ENCODE peak calls at places on chromosomes 6 and 20, in seven cellular contexts. One of them, this sample, is unnamed.
A peak's percentile ranks its signal among the peaks of the same experiment; 100 is the strongest.

GRCh38 chr20:38617011-38617829 is 15.6 kb downstream of the ARHGAP40 start:
- DNase-seq in effector memory CD8-positive, alpha-beta T cell: no peak
- DNase-seq in activated CD4-positive, CD25-positive, alpha-beta regulatory T cell: no peak
- DNase-seq in stimulated activated CD4-positive, alpha-beta T cell treated with anti-CD3 and anti-CD28 coated beads, Interleukin-1b, Interleukin-23, amount 100 ng/mL, for 24 hours: no peak
- DNase-seq in activated T-cell treated with anti-CD3 and anti-CD28 coated beads for 4 hours: no peak
- DNase-seq in heart left ventricle: no peak
- DNase-seq in HFFc6: peak; percentile 73
- DNase-seq in this sample: no peak

GRCh38 chr6:71333700-71334099 is 45.1 kb downstream of the OGFRL1 start:
- DNase-seq in stimulated activated CD4-positive, alpha-beta T cell treated with anti-CD3 and anti-CD28 coated beads, Interleukin-1b, Interleukin-23, amount 100 ng/mL, for 24 hours: no peak
- DNase-seq in HFFc6: peak; percentile 80
- DNase-seq in activated T-cell treated with anti-CD3 and anti-CD28 coated beads for 4 hours: no peak
- DNase-seq in heart left ventricle: no peak
- DNase-seq in effector memory CD8-positive, alpha-beta T cell: no peak
- DNase-seq in activated CD4-positive, CD25-positive, alpha-beta regulatory T cell: no peak
- DNase-seq in this sample: no peak

GRCh38 chr20:63009044-63009961 is 2.5 kb upstream of the BHLHE23 start:
- DNase-seq in stimulated activated CD4-positive, alpha-beta T cell treated with anti-CD3 and anti-CD28 coated beads, Interleukin-1b, Interleukin-23, amount 100 ng/mL, for 24 hours: peak; percentile 53
- DNase-seq in activated CD4-positive, CD25-positive, alpha-beta regulatory T cell: peak; percentile 73
- DNase-seq in effector memory CD8-positive, alpha-beta T cell: peak; percentile 80
- DNase-seq in heart left ventricle: peak; percentile 63
- DNase-seq in activated T-cell treated with anti-CD3 and anti-CD28 coated beads for 4 hours: peak; percentile 81
- DNase-seq in HFFc6: peak; percentile 39
- DNase-seq in this sample: peak; percentile 80

GRCh38 chr20:58339741-58340140 is 30.2 kb downstream of the RAB22A start:
- DNase-seq in HFFc6: no peak
- DNase-seq in heart left ventricle: no peak
- DNase-seq in stimulated activated CD4-positive, alpha-beta T cell treated with anti-CD3 and anti-CD28 coated beads, Interleukin-1b, Interleukin-23, amount 100 ng/mL, for 24 hours: no peak
- DNase-seq in effector memory CD8-positive, alpha-beta T cell: no peak
- DNase-seq in activated CD4-positive, CD25-positive, alpha-beta regulatory T cell: no peak
- DNase-seq in activated T-cell treated with anti-CD3 and anti-CD28 coated beads for 4 hours: no peak
- DNase-seq in this sample: no peak

GRCh38 chr6:139135578-139136545 is 982 bp downstream of the HECA start:
- DNase-seq in effector memory CD8-positive, alpha-beta T cell: peak; percentile 57
- DNase-seq in HFFc6: no peak
- DNase-seq in activated CD4-positive, CD25-positive, alpha-beta regulatory T cell: peak; percentile 43
- DNase-seq in activated T-cell treated with anti-CD3 and anti-CD28 coated beads for 4 hours: no peak
- DNase-seq in stimulated activated CD4-positive, alpha-beta T cell treated with anti-CD3 and anti-CD28 coated beads, Interleukin-1b, Interleukin-23, amount 100 ng/mL, for 24 hours: no peak
- DNase-seq in heart left ventricle: peak; percentile 84
- DNase-seq in this sample: peak; percentile 57

GRCh38 chr6:160249687-160250086 is 8.9 kb downstream of the SLC22A2 start:
- DNase-seq in stimulated activated CD4-positive, alpha-beta T cell treated with anti-CD3 and anti-CD28 coated beads, Interleukin-1b, Interleukin-23, amount 100 ng/mL, for 24 hours: no peak
- DNase-seq in activated CD4-positive, CD25-positive, alpha-beta regulatory T cell: no peak
- DNase-seq in heart left ventricle: no peak
- DNase-seq in activated T-cell treated with anti-CD3 and anti-CD28 coated beads for 4 hours: no peak
- DNase-seq in effector memory CD8-positive, alpha-beta T cell: no peak
- DNase-seq in HFFc6: no peak
- DNase-seq in this sample: no peak

GRCh38 chr6:112150363-112150762 is 63.0 kb downstream of the FAM229B start:
- DNase-seq in activated T-cell treated with anti-CD3 and anti-CD28 coated beads for 4 hours: no peak
- DNase-seq in heart left ventricle: peak; percentile 40
- DNase-seq in HFFc6: peak; percentile 30
- DNase-seq in activated CD4-positive, CD25-positive, alpha-beta regulatory T cell: no peak
- DNase-seq in stimulated activated CD4-positive, alpha-beta T cell treated with anti-CD3 and anti-CD28 coated beads, Interleukin-1b, Interleukin-23, amount 100 ng/mL, for 24 hours: no peak
- DNase-seq in effector memory CD8-positive, alpha-beta T cell: no peak
- DNase-seq in this sample: no peak

GRCh38 chr6:169792306-169793015 is 41.0 kb downstream of the ERMARD start:
- DNase-seq in effector memory CD8-positive, alpha-beta T cell: no peak
- DNase-seq in stimulated activated CD4-positive, alpha-beta T cell treated with anti-CD3 and anti-CD28 coated beads, Interleukin-1b, Interleukin-23, amount 100 ng/mL, for 24 hours: no peak
- DNase-seq in heart left ventricle: no peak
- DNase-seq in HFFc6: no peak
- DNase-seq in activated CD4-positive, CD25-positive, alpha-beta regulatory T cell: no peak
- DNase-seq in activated T-cell treated with anti-CD3 and anti-CD28 coated beads for 4 hours: no peak
- DNase-seq in this sample: peak; percentile 31

GRCh38 chr20:63771046-63771707 is 31.6 kb downstream of the SLC2A4RG start:
- DNase-seq in effector memory CD8-positive, alpha-beta T cell: no peak
- DNase-seq in stimulated activated CD4-positive, alpha-beta T cell treated with anti-CD3 and anti-CD28 coated beads, Interleukin-1b, Interleukin-23, amount 100 ng/mL, for 24 hours: no peak
- DNase-seq in heart left ventricle: no peak
- DNase-seq in activated T-cell treated with anti-CD3 and anti-CD28 coated beads for 4 hours: no peak
- DNase-seq in HFFc6: no peak
- DNase-seq in activated CD4-positive, CD25-positive, alpha-beta regulatory T cell: no peak
- DNase-seq in this sample: no peak

GRCh38 chr6:31401403-31401802 is 2.0 kb upstream of the MICA start:
- DNase-seq in activated T-cell treated with anti-CD3 and anti-CD28 coated beads for 4 hours: no peak
- DNase-seq in stimulated activated CD4-positive, alpha-beta T cell treated with anti-CD3 and anti-CD28 coated beads, Interleukin-1b, Interleukin-23, amount 100 ng/mL, for 24 hours: no peak
- DNase-seq in HFFc6: peak; percentile 89
- DNase-seq in effector memory CD8-positive, alpha-beta T cell: no peak
- DNase-seq in heart left ventricle: peak; percentile 65
- DNase-seq in activated CD4-positive, CD25-positive, alpha-beta regulatory T cell: no peak
- DNase-seq in this sample: peak; percentile 83

GRCh38 chr6:164151762-164152161 is 737.2 kb downstream of the QKI start:
- DNase-seq in stimulated activated CD4-positive, alpha-beta T cell treated with anti-CD3 and anti-CD28 coated beads, Interleukin-1b, Interleukin-23, amount 100 ng/mL, for 24 hours: no peak
- DNase-seq in HFFc6: no peak
- DNase-seq in activated T-cell treated with anti-CD3 and anti-CD28 coated beads for 4 hours: no peak
- DNase-seq in activated CD4-positive, CD25-positive, alpha-beta regulatory T cell: no peak
- DNase-seq in heart left ventricle: no peak
- DNase-seq in effector memory CD8-positive, alpha-beta T cell: no peak
- DNase-seq in this sample: no peak

GRCh38 chr6:156880913-156881312 is 103.7 kb downstream of the ARID1B start:
- DNase-seq in stimulated activated CD4-positive, alpha-beta T cell treated with anti-CD3 and anti-CD28 coated beads, Interleukin-1b, Interleukin-23, amount 100 ng/mL, for 24 hours: no peak
- DNase-seq in heart left ventricle: no peak
- DNase-seq in HFFc6: no peak
- DNase-seq in effector memory CD8-positive, alpha-beta T cell: no peak
- DNase-seq in activated CD4-positive, CD25-positive, alpha-beta regulatory T cell: no peak
- DNase-seq in activated T-cell treated with anti-CD3 and anti-CD28 coated beads for 4 hours: no peak
- DNase-seq in this sample: no peak

GRCh38 chr20:24109537-24109936 is 121.0 kb upstream of the GGTLC1 start:
- DNase-seq in heart left ventricle: no peak
- DNase-seq in HFFc6: no peak
- DNase-seq in activated CD4-positive, CD25-positive, alpha-beta regulatory T cell: no peak
- DNase-seq in stimulated activated CD4-positive, alpha-beta T cell treated with anti-CD3 and anti-CD28 coated beads, Interleukin-1b, Interleukin-23, amount 100 ng/mL, for 24 hours: no peak
- DNase-seq in effector memory CD8-positive, alpha-beta T cell: peak; percentile 11
- DNase-seq in activated T-cell treated with anti-CD3 and anti-CD28 coated beads for 4 hours: no peak
- DNase-seq in this sample: no peak

GRCh38 chr20:58661298-58662141 is 10.4 kb downstream of the STX16 start:
- DNase-seq in stimulated activated CD4-positive, alpha-beta T cell treated with anti-CD3 and anti-CD28 coated beads, Interleukin-1b, Interleukin-23, amount 100 ng/mL, for 24 hours: no peak
- DNase-seq in heart left ventricle: no peak
- DNase-seq in activated T-cell treated with anti-CD3 and anti-CD28 coated beads for 4 hours: peak; percentile 8
- DNase-seq in HFFc6: no peak
- DNase-seq in effector memory CD8-positive, alpha-beta T cell: no peak
- DNase-seq in activated CD4-positive, CD25-positive, alpha-beta regulatory T cell: peak; percentile 31
- DNase-seq in this sample: no peak

GRCh38 chr20:12358655-12359009 is 440.9 kb downstream of the BTBD3 start:
- DNase-seq in effector memory CD8-positive, alpha-beta T cell: no peak
- DNase-seq in heart left ventricle: no peak
- DNase-seq in activated CD4-positive, CD25-positive, alpha-beta regulatory T cell: no peak
- DNase-seq in activated T-cell treated with anti-CD3 and anti-CD28 coated beads for 4 hours: no peak
- DNase-seq in stimulated activated CD4-positive, alpha-beta T cell treated with anti-CD3 and anti-CD28 coated beads, Interleukin-1b, Interleukin-23, amount 100 ng/mL, for 24 hours: no peak
- DNase-seq in HFFc6: no peak
- DNase-seq in this sample: no peak

This sample was measured in tibial artery.